ENCODE peak calls at places on chromosomes 16 and 17, in six cellular contexts. U, Z, E, A, F and Y are unnamed samples.
A peak's percentile ranks its signal among the peaks of the same experiment; 100 is the strongest.

GRCh38 chr17:78112508-78113471 is 15.8 kb downstream of the TMC6 start:
- DNase-seq in U (peak; percentile 42), Z (peak; percentile 25), E (peak; percentile 90), A (peak; percentile 64), F (peak; percentile 85), Y (peak; percentile 70)

GRCh38 chr17:2183346-2183745 is 120.2 kb downstream of the SMG6 start:
- DNase-seq in U (no peak), Z (no peak), E (no peak), A (no peak), F (no peak), Y (no peak)

GRCh38 chr17:68587847-68588246 is 13.3 kb downstream of the FAM20A start:
- DNase-seq in U (no peak), Z (no peak), E (no peak), A (no peak), F (no peak), Y (no peak)

GRCh38 chr17:81460856-81461460 is 51.6 kb downstream of the ACTG1 start:
- DNase-seq in U (no peak), Z (no peak), E (no peak), A (no peak), F (no peak), Y (peak; percentile 21)

GRCh38 chr16:31507617-31507928 is 618 bp downstream of the RUSF1 start:
- DNase-seq in U (no peak), Z (no peak), E (no peak), A (no peak), F (no peak), Y (no peak)

GRCh38 chr16:10678655-10679054 is 16.1 kb downstream of the TEKT5 start:
- DNase-seq in U (no peak), Z (no peak), E (no peak), A (no peak), F (no peak), Y (no peak)

GRCh38 chr17:2435181-2435741 is 34.4 kb upstream of the MNT start:
- DNase-seq in U (peak; percentile 25), Z (peak; percentile 44), E (no peak), A (no peak), F (no peak), Y (no peak)

GRCh38 chr17:67520282-67520906 is 143.3 kb downstream of the PITPNC1 start:
- DNase-seq in U (no peak), Z (peak; percentile 92), E (no peak), A (no peak), F (no peak), Y (no peak)

GRCh38 chr17:78925662-78926555 is 722 bp upstream of the TIMP2 start:
- DNase-seq in U (no peak), Z (peak; percentile 91), E (no peak), A (peak; percentile 42), F (peak; percentile 22), Y (no peak)

GRCh38 chr17:78764871-78765270 is 17.2 kb downstream of the CYTH1 start:
- DNase-seq in U (no peak), Z (no peak), E (no peak), A (no peak), F (no peak), Y (no peak)

GRCh38 chr17:82357394-82357793 is 1.7 kb upstream of the TEX19 start:
- DNase-seq in U (no peak), Z (no peak), E (no peak), A (no peak), F (no peak), Y (no peak)

GRCh38 chr16:49454426-49455180 is 81.0 kb downstream of the C16orf78 start:
- DNase-seq in U (no peak), Z (no peak), E (no peak), A (no peak), F (no peak), Y (no peak)

GRCh38 chr16:78490847-78491246 is 391.4 kb downstream of the WWOX start:
- DNase-seq in U (no peak), Z (no peak), E (no peak), A (no peak), F (no peak), Y (no peak)

GRCh38 chr17:379531-380200 is 27.1 kb upstream of the RPH3AL start:
- DNase-seq in U (peak; percentile 76), Z (no peak), E (no peak), A (no peak), F (no peak), Y (no peak)

GRCh38 chr17:40023590-40024292 is 8.5 kb downstream of the CSF3 start:
- DNase-seq in U (no peak), Z (no peak), E (no peak), A (no peak), F (no peak), Y (no peak)